ENCODE peak calls at places on chromosomes 13 and 19, in four cellular contexts. F, D, R and A are unnamed samples.

GRCh38 chr13:79482271-79482970 is 1.5 kb downstream of the NDFIP2 start:
- DNase-seq in R (no peak), F (no peak), D (no peak), A (no peak)

GRCh38 chr19:29478578-29479565 is 46.9 kb upstream of the VSTM2B start:
- DNase-seq in R (peak), D (peak), F (peak), A (peak)

GRCh38 chr13:23743717-23744116 is 145.5 kb downstream of the MIPEP start:
- DNase-seq in F (no peak), R (peak), D (no peak), A (peak)

GRCh38 chr13:88622362-88622973 is 951.3 kb downstream of the SLITRK5 start:
- DNase-seq in D (no peak), R (no peak), F (no peak), A (no peak)

GRCh38 chr19:14166448-14166847 is 30.1 kb upstream of the ASF1B start:
- DNase-seq in R (no peak), D (no peak), F (no peak), A (no peak)

GRCh38 chr19:42281175-42282035 is 12.4 kb downstream of the CIC start:
- DNase-seq in D (peak), R (peak), F (peak), A (no peak)

GRCh38 chr19:4140237-4140711 is 13.2 kb upstream of the CREB3L3 start:
- DNase-seq in F (peak), R (peak), D (peak), A (peak)

GRCh38 chr13:75769141-75769905 is 133.2 kb downstream of the LMO7 start:
- DNase-seq in F (no peak), D (no peak), R (no peak), A (no peak)

GRCh38 chr13:37701972-37702371 is 103.4 kb upstream of the POSTN start:
- DNase-seq in D (no peak), F (no peak), R (no peak), A (no peak)

GRCh38 chr19:18274776-18275356 is 614 bp upstream of the IQCN start:
- DNase-seq in F (peak), R (peak), D (no peak), A (no peak)

GRCh38 chr13:20149762-20150161 is 11.1 kb downstream of the GJA3 start:
- DNase-seq in D (no peak), R (no peak), F (no peak), A (no peak)

GRCh38 chr19:4988770-4989251 is 19.9 kb downstream of the KDM4B start:
- DNase-seq in D (no peak), R (no peak), F (no peak), A (peak)

GRCh38 chr19:35080613-35081170 is 34.9 kb upstream of the FXYD3 start:
- DNase-seq in F (no peak), R (no peak), D (no peak), A (peak)

GRCh38 chr13:42055500-42056085 is 7.1 kb downstream of the DGKH start:
- DNase-seq in D (no peak), R (no peak), F (no peak), A (no peak)

GRCh38 chr13:34256236-34256635 is 438.3 kb downstream of the RFC3 start:
- DNase-seq in F (no peak), D (no peak), R (no peak), A (no peak)

GRCh38 chr13:40984670-40985366 is 34.3 kb downstream of the ELF1 start:
- DNase-seq in R (no peak), D (no peak), F (no peak), A (peak)
- TF ChIP-seq JUND in R (no peak), D (no peak), F (no peak), A (no peak)

DNA sequence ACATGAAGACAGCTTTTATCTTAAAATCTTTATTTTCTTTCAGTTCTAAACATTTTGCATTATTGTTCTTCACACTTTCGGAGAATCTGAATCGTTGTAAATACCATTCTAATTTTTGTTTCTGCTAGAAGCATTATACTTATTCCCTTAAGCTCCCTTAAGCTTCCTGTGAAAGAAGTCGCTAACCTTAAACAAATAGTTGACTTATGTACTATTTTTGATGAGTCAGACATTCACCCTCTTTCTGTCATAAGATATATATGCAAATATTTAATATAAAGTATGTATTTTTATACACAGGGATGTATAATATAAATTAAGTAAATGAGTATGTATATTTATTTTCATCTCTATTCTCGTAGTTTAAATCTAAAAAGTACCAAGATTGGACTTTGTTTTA is 816.1 kb downstream of the OLFM4 start:
- DNase-seq in D (no peak), R (no peak), F (no peak), A (no peak)
- TF ChIP-seq JUND in D (no peak), R (no peak), F (no peak), A (no peak)

GRCh38 chr13:112768795-112769411 is 79.1 kb downstream of the ATP11A start:
- DNase-seq in F (no peak), R (no peak), D (no peak), A (no peak)
- TF ChIP-seq JUND in F (no peak), R (no peak), D (no peak), A (no peak)

DNA sequence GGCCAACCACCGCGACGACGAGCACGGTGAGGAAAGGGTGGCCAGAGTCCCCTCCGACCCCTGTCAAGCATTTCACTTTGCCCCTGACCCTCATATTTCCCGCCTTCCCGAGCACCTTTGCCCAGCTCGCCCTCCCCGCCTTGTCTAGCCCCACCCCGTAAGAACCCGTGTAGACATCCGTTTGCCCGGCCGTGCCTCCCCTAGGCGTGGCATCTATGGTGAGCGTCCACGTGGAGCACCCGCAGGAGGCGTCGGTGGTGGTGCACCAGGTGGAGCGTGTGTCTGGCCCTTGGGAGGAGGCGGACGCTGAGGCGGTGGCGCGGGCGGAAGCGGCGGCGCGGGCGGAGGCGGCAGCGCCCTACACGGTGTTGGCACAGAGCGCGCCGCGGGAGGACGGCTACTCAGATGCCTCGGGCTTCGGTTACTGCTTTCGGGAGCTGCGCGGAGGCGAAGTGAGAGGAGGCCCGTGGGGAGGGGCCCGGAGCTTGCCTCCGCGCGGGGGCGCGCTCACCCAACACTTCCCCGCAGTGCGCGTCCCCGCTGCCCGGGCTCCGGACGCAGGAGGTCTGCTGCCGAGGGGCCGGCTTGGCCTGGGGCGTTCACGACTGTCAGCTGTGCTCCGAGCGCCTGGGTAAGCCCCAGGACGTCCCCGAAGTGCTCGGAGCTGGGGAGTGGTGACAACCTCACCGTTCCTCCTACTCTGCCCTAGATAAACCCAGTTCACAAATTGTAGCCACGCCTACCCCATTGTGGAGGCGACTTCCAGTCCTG is 4.2 kb downstream of the LTBP4 start:
- DNase-seq in D (peak), F (peak), R (peak), A (peak)
- TF ChIP-seq JUND in D (no peak), F (no peak), R (no peak), A (no peak)

DNA sequence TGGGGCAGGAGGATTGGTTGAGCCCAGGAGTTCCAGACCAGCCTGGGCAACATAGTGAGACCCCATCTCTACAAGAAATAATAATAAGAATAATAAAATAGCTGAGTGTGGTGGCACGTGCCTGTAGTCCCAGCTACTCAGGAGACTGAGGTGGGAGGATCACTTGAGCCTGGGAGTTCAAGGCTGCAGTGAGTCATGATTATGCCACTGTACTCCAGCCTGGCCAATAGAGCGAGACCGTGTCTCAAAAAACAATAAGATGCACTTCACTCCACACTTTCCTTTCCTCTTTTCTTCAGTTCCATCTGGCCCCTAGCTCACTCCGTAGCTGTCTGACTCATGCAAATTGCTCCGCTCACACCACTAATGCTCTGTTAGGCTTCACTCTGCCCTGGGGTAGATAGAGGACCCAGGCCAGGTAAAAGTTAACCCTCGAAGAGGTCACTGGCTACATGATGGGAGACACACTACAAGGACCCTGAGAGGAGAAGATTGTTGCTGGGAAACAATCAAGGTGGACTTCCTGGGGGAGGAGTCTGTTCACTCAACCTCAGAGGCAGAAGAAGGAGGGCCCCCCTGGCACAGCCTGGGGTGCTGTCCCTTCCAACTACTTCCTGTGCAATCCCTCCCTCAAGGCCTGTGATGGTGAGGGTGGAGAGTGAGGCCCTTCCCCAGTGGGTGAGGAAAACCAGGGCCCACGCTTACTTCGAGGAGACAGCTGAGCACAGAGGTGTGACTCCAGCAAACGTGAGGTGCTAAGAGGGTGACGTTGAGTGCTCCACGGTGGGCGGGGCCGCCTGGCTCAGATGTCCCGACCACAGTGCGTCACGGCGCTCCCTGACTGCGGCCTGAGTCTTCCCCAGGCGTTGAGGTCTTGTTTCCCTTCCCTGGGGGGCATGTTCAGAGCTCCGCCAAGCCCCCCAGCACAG is 8.8 kb upstream of the TNFSF9 start:
- DNase-seq in R (no peak), F (peak), D (no peak), A (no peak)
- TF ChIP-seq JUND in R (no peak), F (no peak), D (no peak), A (no peak)

GRCh38 chr19:46299695-46300094 is 2.9 kb downstream of the HIF3A start:
- DNase-seq in D (no peak), F (no peak), R (no peak), A (no peak)

GRCh38 chr19:46297700-46298476 is 1.0 kb downstream of the HIF3A start:
- DNase-seq in F (peak), R (no peak), D (peak), A (no peak)

GRCh38 chr19:46298477-46299003 is 1.7 kb downstream of the HIF3A start:
- DNase-seq in F (no peak), D (no peak), R (no peak), A (no peak)

GRCh38 chr19:46296722-46297431 is at the start of gene HIF3A:
- DNase-seq in D (peak), R (no peak), F (peak), A (no peak)

GRCh38 chr19:46299004-46299509 is 2.2 kb downstream of the HIF3A start:
- DNase-seq in D (no peak), R (peak), F (no peak), A (peak)
- TF ChIP-seq JUND in D (no peak), R (no peak), F (no peak), A (no peak)

GRCh38 chr13:74114202-74114601 is 20.0 kb downstream of the KLF12 start:
- DNase-seq in F (no peak), R (no peak), D (no peak), A (no peak)
- TF ChIP-seq JUND in F (no peak), R (no peak), D (no peak), A (no peak)

DNA sequence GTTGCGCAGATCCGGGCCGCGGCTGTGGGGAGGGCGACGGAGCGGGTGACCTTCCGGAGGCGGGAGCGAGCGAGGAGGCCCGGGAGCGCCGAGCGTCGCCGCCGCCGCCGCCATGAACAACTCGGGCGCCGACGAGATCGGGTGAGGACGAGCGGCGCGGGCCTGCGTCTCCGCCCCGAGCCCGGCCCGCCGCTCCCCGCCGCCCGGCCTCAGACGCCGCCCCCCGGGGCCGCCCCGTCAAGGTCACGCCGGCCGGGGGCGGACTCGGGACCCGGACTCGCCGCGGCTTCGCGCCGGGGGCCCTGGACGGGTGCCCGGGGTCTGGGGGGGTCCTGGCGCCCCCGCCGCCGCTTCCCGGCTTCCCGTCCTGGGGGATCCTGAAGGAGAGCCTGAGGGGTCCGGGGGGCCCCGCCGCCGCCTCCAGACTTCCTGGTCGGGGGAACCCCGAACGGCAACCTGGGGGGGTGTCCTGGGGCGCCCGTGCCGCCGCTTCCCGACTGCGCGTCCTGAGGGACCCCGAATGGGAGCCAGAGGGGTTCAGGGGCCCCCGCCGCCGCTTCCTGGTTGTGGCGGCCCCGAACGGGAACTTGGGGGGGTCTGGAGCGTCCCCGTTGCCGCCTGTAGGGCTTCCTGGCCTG is 395 bp downstream of the DAZAP1 start:
- DNase-seq in F (peak), R (no peak), D (no peak), A (no peak)
- TF ChIP-seq JUND in F (no peak), R (no peak), D (no peak), A (no peak)